ENCODE peak calls at places on chromosome 1, in ten cellular contexts. B is psoas muscle, L is uterus, X is lung, R is aorta, F is mesendoderm, Z is neuronal stem cell, G is NT2/D1, A is heart left ventricle, U is breast epithelium. S is an unnamed sample.

GRCh38 chr1:147292012-147292411 is 49.5 kb downstream of the CHD1L start:
- DNase-seq in B (no peak), L (no peak), X (no peak), R (no peak), F (no peak), Z (no peak), G (no peak), A (no peak), U (no peak), S (no peak)

GRCh38 chr1:90356991-90357390 is 360.1 kb downstream of the BARHL2 start:
- DNase-seq in B (no peak), L (no peak), X (no peak), R (no peak), F (no peak), Z (no peak), G (no peak), A (no peak), U (no peak), S (no peak)

GRCh38 chr1:211928222-211928856 is 97.8 kb upstream of the LPGAT1 start:
- DNase-seq in B (no peak), L (no peak), X (peak; percentile 74), R (no peak), F (no peak), Z (no peak), G (no peak), A (no peak), U (peak; percentile 67), S (no peak)

GRCh38 chr1:168465942-168466702 is 77.7 kb downstream of the XCL2 start:
- DNase-seq in B (peak; percentile 52), L (peak; percentile 55), X (no peak), R (peak; percentile 64), F (no peak), Z (no peak), G (no peak), A (peak; percentile 45), U (no peak), S (no peak)

GRCh38 chr1:170461762-170462384 is 70.1 kb upstream of the GORAB start:
- DNase-seq in B (no peak), L (peak; percentile 52), X (no peak), R (peak; percentile 51), F (no peak), Z (no peak), G (no peak), A (no peak), U (no peak), S (no peak)

GRCh38 chr1:164746677-164747076 is 187.7 kb downstream of the PBX1 start:
- DNase-seq in B (no peak), L (no peak), X (no peak), R (no peak), F (no peak), Z (no peak), G (no peak), A (no peak), U (no peak), S (no peak)

GRCh38 chr1:225152061-225152460 is 222.6 kb downstream of the DNAH14 start:
- DNase-seq in B (no peak), L (no peak), X (no peak), R (no peak), F (no peak), Z (no peak), G (no peak), A (no peak), U (no peak), S (no peak)

GRCh38 chr1:83131692-83131955 is 867.3 kb downstream of the TTLL7 start:
- DNase-seq in B (no peak), L (no peak), X (no peak), R (no peak), F (no peak), Z (no peak), G (no peak), A (no peak), U (no peak), S (no peak)

GRCh38 chr1:44044071-44044801 is 13.0 kb upstream of the SLC6A9 start:
- DNase-seq in B (no peak), L (no peak), X (no peak), R (no peak), F (no peak), Z (no peak), G (no peak), A (no peak), U (no peak), S (no peak)

GRCh38 chr1:17350053-17350452 is 21.9 kb upstream of the PADI6 start:
- DNase-seq in B (no peak), L (no peak), X (no peak), R (peak; percentile 5), F (no peak), Z (no peak), G (no peak), A (no peak), U (no peak), S (no peak)

GRCh38 chr1:185966487-185966886 is 232.3 kb downstream of the HMCN1 start:
- DNase-seq in B (no peak), L (no peak), X (no peak), R (no peak), F (no peak), Z (no peak), G (no peak), A (no peak), U (no peak), S (no peak)

GRCh38 chr1:200867018-200867811 is 5.6 kb upstream of the GPR25 start:
- DNase-seq in B (no peak), L (no peak), X (no peak), R (no peak), F (no peak), Z (no peak), G (no peak), A (no peak), U (no peak), S (no peak)

GRCh38 chr1:41805771-41806471 is 112.8 kb downstream of the HIVEP3 start:
- DNase-seq in B (no peak), L (no peak), X (no peak), R (no peak), F (no peak), Z (no peak), G (no peak), A (no peak), U (no peak), S (no peak)

GRCh38 chr1:50851466-50851865 is 108.6 kb downstream of the FAF1 start:
- DNase-seq in B (no peak), L (no peak), X (no peak), R (no peak), F (no peak), Z (no peak), G (no peak), A (no peak), U (no peak), S (no peak)
- H3K4me1 ChIP-seq in B (no peaks in the 10 kb centered on the region), L (no peaks in the 10 kb centered on the region), X (no peaks in the 10 kb centered on the region), R (no peaks in the 10 kb centered on the region), F (no peaks in the 10 kb centered on the region), Z (no peaks in the 10 kb centered on the region), G (no peaks in the 10 kb centered on the region), A (no peaks in the 10 kb centered on the region), U (no peaks in the 10 kb centered on the region), S (peaks cover 11% of the 10 kb centered on the region)

DNA sequence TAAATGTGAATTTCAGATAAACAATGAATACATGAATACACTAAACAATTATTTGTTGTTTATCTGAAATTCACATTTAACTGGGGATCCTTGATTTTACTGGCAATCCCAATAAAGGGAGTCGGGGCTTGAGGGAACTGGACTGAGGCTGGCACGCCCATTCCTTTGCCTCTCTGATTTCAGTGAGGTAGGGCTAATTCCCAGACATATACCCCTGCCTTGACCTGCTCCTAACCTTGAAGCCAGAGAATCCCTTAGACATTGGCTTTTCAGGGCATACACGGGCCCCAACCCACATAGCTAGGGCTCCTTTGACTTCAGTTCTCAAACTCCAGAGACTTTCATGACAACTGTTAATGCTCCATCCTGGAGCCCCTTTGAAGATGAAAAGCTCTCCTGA is 10.8 kb upstream of the UTP25 start:
- DNase-seq in B (no peak), L (no peak), X (no peak), R (no peak), F (no peak), Z (no peak), G (no peak), A (no peak), U (no peak), S (no peak)
- H3K4me1 ChIP-seq in B (no peaks in the 10 kb centered on the region), L (no peaks in the 10 kb centered on the region), X (no peaks in the 10 kb centered on the region), R (no peaks in the 10 kb centered on the region), F (no peaks in the 10 kb centered on the region), Z (no peaks in the 10 kb centered on the region), G (peaks cover 3% of the 10 kb centered on the region), A (no peaks in the 10 kb centered on the region), U (no peaks in the 10 kb centered on the region), S (no peaks in the 10 kb centered on the region)

GRCh38 chr1:209384710-209385550 is 198.6 kb upstream of the CAMK1G start:
- DNase-seq in B (no peak), L (no peak), X (no peak), R (no peak), F (no peak), Z (no peak), G (no peak), A (no peak), U (no peak), S (no peak)
- H3K4me1 ChIP-seq in B (no peaks in the 10 kb centered on the region), L (no peaks in the 10 kb centered on the region), X (no peaks in the 10 kb centered on the region), R (no peaks in the 10 kb centered on the region), F (peaks cover 16% of the 10 kb centered on the region), Z (peaks cover 8% of the 10 kb centered on the region), G (no peaks in the 10 kb centered on the region), A (no peaks in the 10 kb centered on the region), U (no peaks in the 10 kb centered on the region), S (no peaks in the 10 kb centered on the region)

GRCh38 chr1:8706995-8707396 is 110.4 kb downstream of the RERE start:
- DNase-seq in B (no peak), L (no peak), X (no peak), R (no peak), F (peak; percentile 93), Z (peak; percentile 75), G (no peak), A (no peak), U (no peak), S (no peak)
- H3K4me1 ChIP-seq in B (peaks cover 27% of the 10 kb centered on the region), L (peaks cover 4% of the 10 kb centered on the region), X (peaks cover 12% of the 10 kb centered on the region), R (no peaks in the 10 kb centered on the region), F (peaks cover 5% of the 10 kb centered on the region), Z (peaks cover 11% of the 10 kb centered on the region), G (no peaks in the 10 kb centered on the region), A (peaks cover 37% of the 10 kb centered on the region), U (peaks cover 3% of the 10 kb centered on the region), S (peaks cover 5% of the 10 kb centered on the region)

GRCh38 chr1:204883405-204883804 is 12.7 kb downstream of the NFASC start:
- DNase-seq in B (no peak), L (no peak), X (peak; percentile 36), R (no peak), F (no peak), Z (no peak), G (no peak), A (no peak), U (no peak), S (no peak)
- H3K4me1 ChIP-seq in B (no peaks in the 10 kb centered on the region), L (no peaks in the 10 kb centered on the region), X (peaks cover 2% of the 10 kb centered on the region), R (no peaks in the 10 kb centered on the region), F (peaks cover 3% of the 10 kb centered on the region), Z (peaks cover 14% of the 10 kb centered on the region), G (no peaks in the 10 kb centered on the region), A (peaks cover 59% of the 10 kb centered on the region), U (no peaks in the 10 kb centered on the region), S (peaks cover 20% of the 10 kb centered on the region)